ENCODE peak calls at places on chromosome 10, in six cellular contexts. H is mesendoderm, N is H9, M is neuronal stem cell, E is H1, T is mesenchymal stem cell. F is an unnamed sample.
A peak's percentile ranks its signal among the peaks of the same experiment; 100 is the strongest.

GRCh38 chr10:21475393-21475792 is 50.1 kb downstream of the SKIDA1 start:
- DNase-seq in H (no peak), N (no peak), M (no peak), E (no peak), T (no peak), F (no peak)

GRCh38 chr10:124313374-124313773 is 105.3 kb downstream of the OAT start:
- DNase-seq in H (no peak), N (no peak), M (no peak), E (no peak), T (no peak), F (no peak)

GRCh38 chr10:91590142-91590903 is 42.5 kb downstream of the PPP1R3C start:
- DNase-seq in H (no peak), N (no peak), M (no peak), E (no peak), T (peak; percentile 76), F (peak; percentile 92)

GRCh38 chr10:14004536-14004935 is 326.2 kb downstream of the FRMD4A start:
- DNase-seq in H (no peak), N (no peak), M (no peak), E (no peak), T (no peak), F (peak; percentile 35)

GRCh38 chr10:45374451-45375052 is 536 bp downstream of the ALOX5 start:
- DNase-seq in H (peak; percentile 33), N (no peak), M (no peak), E (no peak), T (no peak), F (no peak)

GRCh38 chr10:132588301-132589013 is 50.9 kb downstream of the INPP5A start:
- DNase-seq in H (no peak), N (no peak), M (no peak), E (no peak), T (peak; percentile 68), F (no peak)

GRCh38 chr10:114408968-114409444 is 4.7 kb upstream of the AFAP1L2 start:
- DNase-seq in H (no peak), N (no peak), M (no peak), E (no peak), T (no peak), F (no peak)

GRCh38 chr10:107440741-107441140 is 276.2 kb upstream of the SORCS1 start:
- DNase-seq in H (no peak), N (no peak), M (no peak), E (no peak), T (no peak), F (no peak)

GRCh38 chr10:77533156-77533886 is 104.3 kb downstream of the KCNMA1 start:
- DNase-seq in H (no peak), N (no peak), M (no peak), E (no peak), T (no peak), F (no peak)

GRCh38 chr10:132265878-132266496 is 41.8 kb downstream of the STK32C start:
- DNase-seq in H (no peak), N (no peak), M (no peak), E (no peak), T (no peak), F (peak; percentile 32)

GRCh38 chr10:34319197-34319846 is 495.8 kb downstream of the PARD3 start:
- DNase-seq in H (peak; percentile 26), N (no peak), M (no peak), E (no peak), T (peak; percentile 95), F (peak; percentile 97)

GRCh38 chr10:43249962-43250624 is 16.8 kb downstream of the RASGEF1A start:
- DNase-seq in H (peak; percentile 49), N (peak; percentile 49), M (no peak), E (peak; percentile 54), T (no peak), F (no peak)

GRCh38 chr10:104472957-104473745 is 119.5 kb downstream of the CFAP58 start:
- DNase-seq in H (peak; percentile 27), N (no peak), M (no peak), E (no peak), T (no peak), F (peak; percentile 4)

GRCh38 chr10:11798862-11799735 is 24.1 kb upstream of the PROSER2 start:
- DNase-seq in H (peak; percentile 99), N (peak; percentile 53), M (no peak), E (no peak), T (no peak), F (no peak)

GRCh38 chr10:33720161-33720560 is 385.7 kb upstream of the NRP1 start:
- DNase-seq in H (no peak), N (no peak), M (no peak), E (no peak), T (no peak), F (no peak)

GRCh38 chr10:87763086-87763861 is 54.8 kb downstream of the ATAD1 start:
- DNase-seq in H (no peak), N (no peak), M (no peak), E (no peak), T (no peak), F (no peak)

GRCh38 chr10:92342801-92343200 is 51.8 kb downstream of the MARCHF5 start:
- DNase-seq in H (no peak), N (no peak), M (no peak), E (no peak), T (no peak), F (peak; percentile 61)

GRCh38 chr10:78688221-78688944 is 380.4 kb upstream of the ZMIZ1 start:
- DNase-seq in H (no peak), N (no peak), M (no peak), E (no peak), T (no peak), F (no peak)

GRCh38 chr10:78687616-78688015 is 381.1 kb upstream of the ZMIZ1 start:
- DNase-seq in H (no peak), N (no peak), M (no peak), E (no peak), T (no peak), F (peak; percentile 22)

GRCh38 chr10:78690354-78691111 is 378.2 kb upstream of the ZMIZ1 start:
- DNase-seq in H (no peak), N (no peak), M (no peak), E (no peak), T (no peak), F (no peak)

GRCh38 chr10:78691301-78692030 is 377.3 kb upstream of the ZMIZ1 start:
- DNase-seq in H (no peak), N (no peak), M (no peak), E (no peak), T (no peak), F (no peak)

GRCh38 chr10:78688945-78689935 is 379.5 kb upstream of the ZMIZ1 start:
- DNase-seq in H (peak; percentile 8), N (no peak), M (no peak), E (no peak), T (no peak), F (no peak)
- H2BK15ac ChIP-seq in H (no peak overlapping the region), N (no peak overlapping the region), M (no peak overlapping the region), E (no peak overlapping the region), T (no peak overlapping the region), F (no peak overlapping the region)

GRCh38 chr10:123154092-123154942 is at the start of gene BUB3:
- DNase-seq in H (peak; percentile 100), N (peak; percentile 100), M (peak; percentile 99), E (peak; percentile 87), T (peak; percentile 100), F (peak; percentile 100)
- H2AK5ac ChIP-seq in H (no peak within 1 kb of the TSS), N (no peak within 1 kb of the TSS), M (no peak within 1 kb of the TSS), E (no peak within 1 kb of the TSS), T (no peak within 1 kb of the TSS), F (peak within 1 kb of the TSS; percentile 78)

DNA sequence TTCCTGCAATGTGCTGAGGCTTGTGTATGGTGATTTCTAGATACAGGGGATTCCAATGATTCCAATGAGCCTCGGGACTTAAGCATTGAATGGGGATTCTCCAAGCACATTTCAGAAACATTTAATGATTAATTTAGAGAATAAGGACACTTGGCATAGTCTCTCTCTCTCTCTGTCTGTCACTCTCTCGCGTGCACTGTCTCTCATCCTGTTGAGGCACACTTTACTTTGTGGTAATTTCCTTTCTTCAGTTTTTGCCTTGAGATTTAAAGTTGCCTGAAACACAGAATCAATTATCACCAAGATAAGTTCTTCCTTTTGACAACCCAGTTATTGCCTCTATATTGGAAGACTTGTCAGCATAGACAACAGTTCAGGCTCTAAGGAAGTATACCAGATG is 131.6 kb downstream of the ARID5B start:
- DNase-seq in H (no peak), N (no peak), M (no peak), E (no peak), T (no peak), F (no peak)
- H2BK15ac ChIP-seq in H (no peak overlapping the region), N (no peak overlapping the region), M (no peak overlapping the region), E (no peak overlapping the region), T (no peak overlapping the region), F (no peak overlapping the region)

GRCh38 chr10:3756360-3756740 is 28.7 kb downstream of the KLF6 start:
- DNase-seq in H (no peak), N (no peak), M (no peak), E (no peak), T (no peak), F (no peak)
- H2AK5ac ChIP-seq in H (no peak overlapping the region), N (no peak overlapping the region), M (no peak overlapping the region), E (peak overlapping the region; percentile 39), T (no peak overlapping the region), F (peak overlapping the region; percentile 57)

GRCh38 chr10:88898727-88899126 is 18.7 kb downstream of the STAMBPL1 start:
- DNase-seq in H (no peak), N (no peak), M (no peak), E (no peak), T (no peak), F (no peak)
- H2BK15ac ChIP-seq in H (no peak overlapping the region), N (no peak overlapping the region), M (no peak overlapping the region), E (no peak overlapping the region), T (no peak overlapping the region), F (peak overlapping the region; percentile 18)